ENCODE peak calls at places on chromosomes 5 and 9, in nine cellular contexts. C is lower lobe of right lung, M is astrocyte of the spinal cord, H is spleen, B is psoas muscle, J is HL-60, K is IMR-90, T is GM06990, O is right atrium auricular region. F is an unnamed sample.

GRCh38 chr5:133990396-133990795 is 14.4 kb downstream of the VDAC1 start:
- DNase-seq in C (no peak), M (no peak), H (no peak), B (no peak), J (no peak), K (no peak), T (no peak), O (no peak), F (no peak)

GRCh38 chr5:112479418-112479817 is 60.3 kb upstream of the EPB41L4A start:
- DNase-seq in C (no peak), M (peak; percentile 45), H (no peak), B (no peak), J (no peak), K (peak; percentile 54), T (no peak), O (no peak), F (peak; percentile 26)

GRCh38 chr5:176660860-176661641 is 13.8 kb downstream of the TSPAN17 start:
- DNase-seq in C (peak; percentile 81), M (peak; percentile 68), H (peak; percentile 95), B (peak; percentile 86), J (peak; percentile 63), K (peak; percentile 62), T (peak; percentile 73), O (no peak), F (peak; percentile 84)

GRCh38 chr5:85647349-85648127 is 970.2 kb upstream of the COX7C start:
- DNase-seq in C (no peak), M (no peak), H (no peak), B (peak; percentile 36), J (no peak), K (no peak), T (no peak), O (no peak), F (no peak)

GRCh38 chr9:84266087-84266561 is 74.4 kb downstream of the SLC28A3 start:
- DNase-seq in C (no peak), M (no peak), H (no peak), B (no peak), J (no peak), K (no peak), T (no peak), O (no peak), F (peak; percentile 41)

GRCh38 chr5:81572201-81572600 is 178.3 kb upstream of the ACOT12 start:
- DNase-seq in C (no peak), M (no peak), H (no peak), B (no peak), J (no peak), K (no peak), T (no peak), O (no peak), F (no peak)

GRCh38 chr5:73948720-73949119 is 322.7 kb downstream of the ARHGEF28 start:
- DNase-seq in C (no peak), M (peak; percentile 32), H (no peak), B (no peak), J (no peak), K (peak; percentile 51), T (no peak), O (no peak), F (no peak)

GRCh38 chr9:37902804-37903580 is 935 bp downstream of the SLC25A51 start:
- DNase-seq in C (no peak), M (peak; percentile 47), H (peak; percentile 22), B (no peak), J (no peak), K (peak; percentile 65), T (no peak), O (peak; percentile 49), F (peak; percentile 44)

GRCh38 chr5:68304421-68305052 is 89.0 kb downstream of the PIK3R1 start:
- DNase-seq in C (no peak), M (no peak), H (no peak), B (no peak), J (no peak), K (no peak), T (no peak), O (no peak), F (no peak)

GRCh38 chr5:68306361-68307014 is 90.9 kb downstream of the PIK3R1 start:
- DNase-seq in C (no peak), M (no peak), H (no peak), B (no peak), J (no peak), K (no peak), T (no peak), O (no peak), F (no peak)

GRCh38 chr5:68303038-68303738 is 87.6 kb downstream of the PIK3R1 start:
- DNase-seq in C (no peak), M (peak; percentile 24), H (no peak), B (no peak), J (no peak), K (peak; percentile 24), T (no peak), O (no peak), F (peak; percentile 66)

GRCh38 chr5:68303754-68304420 is 88.3 kb downstream of the PIK3R1 start:
- DNase-seq in C (no peak), M (no peak), H (no peak), B (no peak), J (no peak), K (no peak), T (no peak), O (no peak), F (no peak)

DNA sequence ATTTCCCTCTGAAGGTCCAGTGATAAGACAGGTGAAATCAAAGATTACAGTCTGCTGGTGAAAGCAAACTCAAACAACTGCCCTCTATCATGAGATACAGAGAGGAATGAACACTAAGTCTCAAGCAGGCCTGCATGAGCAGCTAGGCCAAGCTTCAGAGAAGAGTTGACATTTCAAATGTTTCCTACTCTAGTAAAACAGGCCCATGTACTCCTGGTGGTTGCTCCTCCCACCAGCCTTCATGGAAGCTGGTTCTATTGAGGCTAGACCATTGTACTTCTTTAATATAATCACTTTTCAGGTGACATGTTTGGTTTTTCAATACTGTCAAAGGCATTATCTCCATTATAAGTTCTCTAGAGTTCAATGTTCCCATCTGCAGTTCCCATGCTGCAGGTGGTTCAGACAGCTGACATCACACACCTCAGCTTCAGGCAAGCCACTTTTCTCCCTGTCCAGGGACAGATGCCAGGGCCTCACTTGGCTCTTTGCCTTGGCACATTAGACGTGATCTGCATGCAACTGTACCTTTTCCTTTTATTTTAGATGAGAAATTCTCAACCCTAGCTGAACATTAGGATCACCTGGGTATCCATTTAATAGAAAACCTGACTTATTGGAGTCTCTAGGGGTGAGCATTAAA is 89.8 kb downstream of the PIK3R1 start:
- DNase-seq in C (no peak), M (no peak), H (no peak), B (no peak), J (no peak), K (no peak), T (no peak), O (no peak), F (no peak)
- TF ChIP-seq CTCF in C (no peak), M (no peak), H (no peak), B (no peak), J (no peak), K (no peak), T (no peak), O (no peak), F (no peak)

GRCh38 chr9:21688108-21689102 is 114.0 kb upstream of the MTAP start:
- DNase-seq in C (no peak), M (peak; percentile 93), H (no peak), B (peak; percentile 59), J (no peak), K (peak; percentile 81), T (no peak), O (no peak), F (no peak)
- H3K4me3 ChIP-seq in C (no peak overlapping the region), M (peak overlapping the region; percentile 16), H (no peak overlapping the region), B (no peak overlapping the region), J (no peak overlapping the region), K (peak overlapping the region; percentile 18), T (no peak overlapping the region), O (no peak overlapping the region), F (no peak overlapping the region)

DNA sequence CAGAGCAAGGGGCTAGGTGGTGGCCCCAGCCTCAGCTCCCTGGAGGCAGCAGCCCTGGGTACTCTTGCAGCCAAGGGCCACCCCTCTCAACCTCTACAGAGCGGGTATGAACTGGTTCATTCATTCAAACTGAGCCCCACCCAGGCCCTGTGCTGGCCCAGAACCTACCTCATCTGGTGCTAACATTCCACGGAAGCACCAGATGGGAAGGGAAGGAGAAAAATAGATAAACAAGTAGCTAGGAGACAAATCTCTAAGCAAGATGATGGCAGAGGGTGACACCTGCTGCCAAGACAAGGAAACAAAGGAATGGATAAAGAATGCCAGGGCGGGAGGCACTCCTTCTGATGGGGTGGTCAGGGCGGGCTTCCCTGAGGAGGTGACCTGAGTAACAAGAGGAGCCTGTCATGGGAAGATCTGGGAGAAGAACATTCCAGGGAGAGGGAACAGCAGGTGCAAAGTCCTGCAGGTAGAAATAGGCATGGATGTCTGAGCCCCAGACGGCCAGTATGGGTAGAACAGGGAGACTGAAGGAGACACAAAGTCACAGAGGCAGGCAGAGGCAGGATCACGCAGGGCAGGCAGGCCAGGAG is 6.1 kb downstream of the ST6GALNAC4 start:
- DNase-seq in C (no peak), M (peak; percentile 38), H (no peak), B (peak; percentile 46), J (no peak), K (peak; percentile 47), T (no peak), O (no peak), F (no peak)
- TF ChIP-seq CTCF in C (no peak), M (no peak), H (no peak), B (no peak), J (no peak), K (peak; percentile 37), T (no peak), O (no peak), F (no peak)

GRCh38 chr5:159100928-159101646 is 1.4 kb upstream of the EBF1 start:
- DNase-seq in C (no peak), M (no peak), H (no peak), B (no peak), J (no peak), K (no peak), T (no peak), O (no peak), F (peak; percentile 50)

GRCh38 chr5:159104058-159104651 is 4.4 kb upstream of the EBF1 start:
- DNase-seq in C (peak; percentile 41), M (no peak), H (peak; percentile 76), B (peak; percentile 59), J (no peak), K (peak; percentile 21), T (peak; percentile 49), O (no peak), F (peak; percentile 70)

GRCh38 chr5:159103086-159103485 is 3.4 kb upstream of the EBF1 start:
- DNase-seq in C (no peak), M (no peak), H (no peak), B (no peak), J (no peak), K (no peak), T (no peak), O (no peak), F (no peak)

GRCh38 chr5:159101689-159102088 is 2.0 kb upstream of the EBF1 start:
- DNase-seq in C (no peak), M (no peak), H (no peak), B (no peak), J (no peak), K (no peak), T (no peak), O (no peak), F (peak; percentile 52)

DNA sequence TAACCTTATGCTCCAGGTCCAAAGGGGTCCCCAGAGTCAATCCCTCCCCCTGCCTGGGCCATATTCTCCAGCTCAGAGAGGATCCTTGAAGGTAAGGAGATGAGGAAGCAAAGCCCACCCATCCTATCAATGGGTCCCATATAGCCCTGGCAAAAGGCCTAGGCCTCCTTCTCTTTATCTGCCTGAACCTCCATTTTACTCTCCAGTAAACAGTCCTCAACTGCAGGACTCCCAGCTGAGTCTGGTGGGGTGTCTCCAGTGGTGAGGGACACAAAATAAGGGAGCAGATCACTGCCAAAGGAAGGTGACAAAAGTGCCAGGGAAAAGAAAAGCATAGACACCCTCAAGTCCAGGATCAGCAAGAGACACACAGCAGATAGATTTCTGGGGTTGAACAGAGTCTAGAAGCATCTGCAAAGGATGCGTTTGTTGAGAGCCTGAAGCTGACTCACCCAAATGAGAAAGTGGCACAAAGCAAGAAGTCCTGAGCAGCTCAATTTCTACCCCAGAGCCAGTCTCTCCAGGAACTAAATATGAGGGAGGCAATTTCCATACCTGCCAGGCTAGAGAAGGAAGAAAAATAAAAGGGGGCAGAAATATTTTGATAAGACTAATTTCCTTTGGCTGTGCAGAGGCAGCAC is 2.7 kb upstream of the EBF1 start:
- DNase-seq in C (no peak), M (no peak), H (no peak), B (no peak), J (no peak), K (no peak), T (no peak), O (no peak), F (no peak)
- H3K4me3 ChIP-seq in C (no peak overlapping the region), M (no peak overlapping the region), H (no peak overlapping the region), B (peak overlapping the region; percentile 71), J (no peak overlapping the region), K (no peak overlapping the region), T (peak overlapping the region; percentile 4), O (no peak overlapping the region), F (peak overlapping the region; percentile 76)

F was measured in GM12865.